ENCODE peak calls at places on chromosomes 12 and 14, in ten cellular contexts. B is KBM-7; Z is NCI-H1092 treated with DMSO at 0.1 percent for 48 hours; D is A172; X is RPMI7951; U is spleen; H is GM12865; S is neural crest cell; K is myocyte; V is activated naive CD8-positive, alpha-beta T cell treated with anti-CD3 and anti-CD28 coated beads, Interleukin-2, amount 50 U/mL, for 24 hours. O is an unnamed sample.

GRCh38 chr14:68815288-68816182 is 22.7 kb upstream of the ZFP36L1 start:
- DNase-seq in U (peak; percentile 87), S (no peak), Z (no peak), V (no peak), K (peak; percentile 31), H (peak; percentile 70), D (peak; percentile 8), B (peak; percentile 27), X (no peak), O (peak; percentile 38)

GRCh38 chr12:72618764-72619163 is 346.6 kb downstream of the TRHDE start:
- DNase-seq in B (no peak), V (no peak), Z (no peak), D (no peak), K (no peak), U (no peak), H (no peak), X (no peak), S (no peak), O (no peak)

GRCh38 chr14:71554323-71554722 is 377.9 kb upstream of the RGS6 start:
- DNase-seq in V (no peak), Z (no peak), X (no peak), B (no peak), U (no peak), D (no peak), S (no peak), K (no peak), H (peak; percentile 90), O (peak; percentile 24)

GRCh38 chr12:2719405-2719804 is 75.4 kb upstream of the FKBP4 start:
- DNase-seq in Z (no peak), B (no peak), V (no peak), D (peak; percentile 20), H (no peak), S (no peak), X (no peak), K (no peak), U (no peak), O (no peak)

GRCh38 chr12:92756905-92757598 is 54.3 kb downstream of the PLEKHG7 start:
- DNase-seq in H (no peak), V (no peak), K (no peak), B (no peak), D (no peak), X (no peak), U (no peak), S (no peak), Z (no peak), O (no peak)

GRCh38 chr14:81245771-81246170 is 25.0 kb upstream of the GTF2A1 start:
- DNase-seq in D (no peak), U (no peak), X (peak; percentile 75), Z (no peak), H (no peak), S (no peak), B (no peak), K (peak; percentile 31), V (no peak), O (no peak)

GRCh38 chr14:73786632-73786941 is 65.0 kb upstream of the PTGR2 start:
- DNase-seq in Z (no peak), H (peak; percentile 68), S (peak; percentile 31), D (no peak), U (no peak), V (peak; percentile 41), B (peak; percentile 34), X (peak; percentile 30), K (peak; percentile 49), O (peak; percentile 25)

GRCh38 chr12:105617141-105617540 is 286.6 kb downstream of the C12orf75 start:
- DNase-seq in V (no peak), B (no peak), S (no peak), H (no peak), Z (no peak), U (no peak), D (peak; percentile 63), K (no peak), X (peak; percentile 62), O (no peak)

O was measured in NAMALWA.